ENCODE peak calls at places on chromosomes 7 and 10, in ten cellular contexts. X is lung, D is T1000, P is A549, Z is RCC 7860, T is neural crest cell, U is AG08395, K is sciatic nerve, F is hippocampal formation, Q is skeletal muscle cell. C is an unnamed sample.

GRCh38 chr10:30055094-30055701 is 4.2 kb downstream of the JCAD start:
- DNase-seq in X (no peak), D (no peak), P (no peak), Z (peak), T (no peak), U (peak), K (no peak), F (no peak), Q (peak), C (no peak)

GRCh38 chr7:139830292-139830691 is 1.2 kb downstream of the TBXAS1 start:
- DNase-seq in X (no peak), D (no peak), P (no peak), Z (no peak), T (no peak), U (no peak), K (no peak), F (no peak), Q (no peak), C (no peak)

GRCh38 chr7:101058355-101058754 is 26.9 kb upstream of the TRIM56 start:
- DNase-seq in X (peak), D (peak), P (peak), Z (peak), T (peak), U (peak), K (peak), F (peak), Q (peak), C (no peak)

GRCh38 chr7:151735186-151735853 is 141.6 kb downstream of the PRKAG2 start:
- DNase-seq in X (no peak), D (no peak), P (no peak), Z (no peak), T (no peak), U (no peak), K (no peak), F (no peak), Q (no peak), C (no peak)

GRCh38 chr7:101630591-101630990 is 1.5 kb upstream of the MYL10 start:
- DNase-seq in X (no peak), D (peak), P (no peak), Z (peak), T (no peak), U (peak), K (no peak), F (no peak), Q (no peak), C (peak)

GRCh38 chr7:33982425-33982786 is 77.1 kb downstream of the BMPER start:
- DNase-seq in X (no peak), D (no peak), P (no peak), Z (peak), T (no peak), U (peak), K (no peak), F (no peak), Q (no peak), C (no peak)

GRCh38 chr10:86068532-86069337 is 297.9 kb downstream of the GRID1 start:
- DNase-seq in X (no peak), D (no peak), P (no peak), Z (no peak), T (no peak), U (no peak), K (no peak), F (no peak), Q (no peak), C (no peak)

GRCh38 chr10:8346861-8347260 is 292.4 kb downstream of the GATA3 start:
- DNase-seq in X (no peak), D (no peak), P (no peak), Z (no peak), T (no peak), U (no peak), K (no peak), F (no peak), Q (no peak), C (no peak)

GRCh38 chr10:126110434-126110833 is 214.1 kb downstream of the FANK1 start:
- DNase-seq in X (no peak), D (no peak), P (no peak), Z (no peak), T (no peak), U (peak), K (no peak), F (no peak), Q (peak), C (no peak)

GRCh38 chr10:78155722-78156121 is 122.1 kb downstream of the RPS24 start:
- DNase-seq in X (no peak), D (no peak), P (no peak), Z (no peak), T (no peak), U (no peak), K (no peak), F (no peak), Q (no peak), C (no peak)

GRCh38 chr10:683448-684071 is 5.9 kb downstream of the DIP2C start:
- DNase-seq in X (no peak), D (peak), P (peak), Z (peak), T (no peak), U (peak), K (no peak), F (no peak), Q (peak), C (no peak)

GRCh38 chr10:79324032-79324695 is 23.1 kb upstream of the PPIF start:
- DNase-seq in X (no peak), D (no peak), P (no peak), Z (no peak), T (no peak), U (no peak), K (no peak), F (no peak), Q (no peak), C (no peak)

GRCh38 chr7:39952378-39952777 is 2.3 kb downstream of the CDK13 start:
- DNase-seq in X (no peak), D (no peak), P (no peak), Z (peak), T (no peak), U (peak), K (no peak), F (no peak), Q (no peak), C (no peak)

GRCh38 chr7:1359051-1359400 is 100.2 kb downstream of the MICALL2 start:
- DNase-seq in X (no peak), D (no peak), P (no peak), Z (no peak), T (no peak), U (no peak), K (no peak), F (no peak), Q (no peak), C (no peak)

GRCh38 chr7:107002131-107002803 is 42.2 kb upstream of the PRKAR2B start:
- DNase-seq in X (no peak), D (no peak), P (no peak), Z (no peak), T (no peak), U (no peak), K (no peak), F (no peak), Q (no peak), C (no peak)

GRCh38 chr10:43913676-43914235 is 265.1 kb upstream of the ZNF32 start:
- DNase-seq in X (no peak), D (no peak), P (no peak), Z (peak), T (no peak), U (no peak), K (no peak), F (no peak), Q (no peak), C (no peak)

GRCh38 chr10:1626410-1626809 is 110.9 kb downstream of the ADARB2 start:
- DNase-seq in X (no peak), D (no peak), P (no peak), Z (no peak), T (no peak), U (no peak), K (no peak), F (no peak), Q (no peak), C (no peak)

GRCh38 chr7:434891-435486 is 84.7 kb downstream of the PDGFA start:
- DNase-seq in X (no peak), D (no peak), P (no peak), Z (no peak), T (no peak), U (no peak), K (no peak), F (no peak), Q (no peak), C (peak)

GRCh38 chr10:79244841-79245504 is 102.3 kb upstream of the PPIF start:
- DNase-seq in X (no peak), D (no peak), P (no peak), Z (no peak), T (no peak), U (no peak), K (no peak), F (peak), Q (no peak), C (no peak)

GRCh38 chr10:60430017-60430416 is 40.3 kb upstream of the ANK3 start:
- DNase-seq in X (no peak), D (peak), P (no peak), Z (no peak), T (no peak), U (peak), K (no peak), F (no peak), Q (peak), C (no peak)